ENCODE peak calls at places on chromosome 6, in nine cellular contexts. M is heart left ventricle; O is RWPE1; T is fibroblast of lung; E is effector CD4-positive, alpha-beta T cell; U is kidney; L is body of pancreas; N is ELR; F is EL. K is an unnamed sample.

GRCh38 chr6:113684382-113684901 is 172.7 kb upstream of the MARCKS start:
- DNase-seq in T (no peak), F (no peak), E (no peak), O (peak), L (no peak), U (no peak), M (no peak), N (peak), K (no peak)

GRCh38 chr6:36698871-36699271 is 1.2 kb downstream of the RAB44 start:
- DNase-seq in T (no peak), M (no peak), U (no peak), E (no peak), O (no peak), L (no peak), F (no peak), N (no peak), K (no peak)

GRCh38 chr6:34061348-34061747 is 84.5 kb downstream of the GRM4 start:
- DNase-seq in L (no peak), F (no peak), O (no peak), M (no peak), U (no peak), E (no peak), T (no peak), N (no peak), K (no peak)

GRCh38 chr6:56437171-56437900 is 190.0 kb upstream of the COL21A1 start:
- DNase-seq in L (no peak), F (no peak), N (no peak), M (no peak), U (no peak), O (peak), E (no peak), T (no peak), K (no peak)

GRCh38 chr6:42251500-42251899 is 33.8 kb upstream of the MRPS10 start:
- DNase-seq in L (no peak), N (no peak), E (no peak), F (no peak), U (no peak), M (no peak), O (no peak), T (peak), K (no peak)

GRCh38 chr6:96888745-96889144 is 8.9 kb downstream of the NDUFAF4 start:
- DNase-seq in N (no peak), M (no peak), U (no peak), L (no peak), O (no peak), T (no peak), F (no peak), E (no peak), K (no peak)

GRCh38 chr6:97445406-97445805 is 162.4 kb upstream of the MMS22L start:
- DNase-seq in L (no peak), T (no peak), O (no peak), N (no peak), M (no peak), U (no peak), F (no peak), E (no peak), K (no peak)

GRCh38 chr6:140857734-140858380 is 1274.9 kb upstream of the GJE1 start:
- DNase-seq in E (no peak), T (peak), O (peak), F (peak), U (no peak), M (no peak), N (peak), L (no peak), K (no peak)

GRCh38 chr6:33742837-33743236 is 3.9 kb downstream of the IP6K3 start:
- DNase-seq in U (no peak), N (no peak), T (no peak), M (no peak), F (no peak), O (no peak), L (no peak), E (no peak), K (no peak)

GRCh38 chr6:26056583-26057350 is 30.5 kb upstream of the HFE start:
- DNase-seq in M (peak), E (no peak), F (peak), O (no peak), U (peak), T (peak), L (peak), N (peak), K (no peak)

GRCh38 chr6:46882622-46883021 is 39.1 kb downstream of the ADGRF5 start:
- DNase-seq in T (no peak), E (no peak), N (no peak), F (no peak), U (no peak), L (no peak), M (no peak), O (no peak), K (no peak)

GRCh38 chr6:150800596-150801310 is 64.7 kb upstream of the MTHFD1L start:
- DNase-seq in M (no peak), F (no peak), O (no peak), E (no peak), U (no peak), T (peak), L (no peak), N (no peak), K (no peak)

GRCh38 chr6:10633216-10633615 is 61.2 kb downstream of the C6orf52 start:
- DNase-seq in M (no peak), E (no peak), F (peak), U (no peak), T (peak), L (no peak), N (peak), O (peak), K (no peak)

GRCh38 chr6:139380168-139380567 is 5.7 kb upstream of the CITED2 start:
- DNase-seq in U (no peak), M (no peak), F (no peak), O (no peak), T (no peak), E (no peak), N (no peak), L (no peak), K (no peak)

GRCh38 chr6:134422426-134423231 is 104.7 kb upstream of the SGK1 start:
- DNase-seq in M (no peak), F (peak), O (peak), U (no peak), L (no peak), T (peak), N (peak), E (no peak), K (no peak)

GRCh38 chr6:26155066-26155925 is 68.1 kb downstream of the HFE start:
- DNase-seq in E (no peak), T (peak), N (peak), M (peak), U (no peak), F (peak), L (peak), O (no peak), K (no peak)

GRCh38 chr6:24994812-24995211 is 59.1 kb upstream of the RIPOR2 start:
- DNase-seq in M (no peak), O (no peak), U (no peak), F (no peak), N (no peak), L (no peak), E (no peak), T (no peak), K (no peak)

GRCh38 chr6:124203106-124203811 is 399.6 kb downstream of the NKAIN2 start:
- DNase-seq in U (no peak), E (no peak), N (no peak), O (peak), T (peak), L (no peak), F (no peak), M (no peak), K (no peak)

GRCh38 chr6:170437719-170438401 is 115.2 kb downstream of the PSMB1 start:
- DNase-seq in O (no peak), E (no peak), T (no peak), L (no peak), U (no peak), F (no peak), N (peak), M (no peak), K (no peak)

GRCh38 chr6:41723178-41723935 is 12.1 kb downstream of the TFEB start:
- DNase-seq in O (peak), U (peak), M (peak), N (peak), T (peak), F (peak), E (no peak), L (peak), K (no peak)

GRCh38 chr6:85464260-85464644 is 14.4 kb downstream of the NT5E start:
- DNase-seq in L (no peak), M (no peak), N (peak), F (peak), O (peak), U (no peak), T (peak), E (no peak), K (no peak)

GRCh38 chr6:134564705-134565104 is 246.8 kb upstream of the SGK1 start:
- DNase-seq in N (no peak), M (no peak), F (no peak), E (no peak), U (no peak), T (no peak), L (no peak), O (no peak), K (no peak)

GRCh38 chr6:14524319-14524718 is 406.7 kb downstream of the CD83 start:
- DNase-seq in L (no peak), U (no peak), E (no peak), M (peak), N (no peak), O (no peak), F (peak), T (peak), K (no peak)

GRCh38 chr6:145071836-145072235 is 663.5 kb downstream of the EPM2A start:
- DNase-seq in M (no peak), N (peak), L (no peak), E (no peak), O (peak), T (peak), U (no peak), F (peak), K (no peak)

GRCh38 chr6:158205220-158205944 is 37.2 kb downstream of the GTF2H5 start:
- DNase-seq in N (peak), L (peak), O (no peak), U (no peak), E (no peak), T (no peak), F (no peak), M (no peak), K (no peak)